ENCODE peak calls at places on chromosome 2, in seven cellular contexts. O is ovary, M is psoas muscle, N is heart left ventricle, K is GM23248, X is PC-3, G is cardiac muscle cell. I is an unnamed sample.

GRCh38 chr2:62956646-62957045 is 94.0 kb upstream of the OTX1 start:
- DNase-seq in X (no peak), K (no peak), M (no peak), G (peak; percentile 2), N (no peak), O (no peak), I (no peak)

GRCh38 chr2:39734451-39734850 is 44.6 kb downstream of the THUMPD2 start:
- DNase-seq in M (no peak), N (no peak), G (no peak), X (no peak), O (no peak), K (no peak), I (no peak)

GRCh38 chr2:175400975-175401374 is 219.5 kb upstream of the ATP5MC3 start:
- DNase-seq in K (no peak), O (no peak), M (no peak), X (no peak), N (no peak), G (no peak), I (no peak)

GRCh38 chr2:187150667-187151066 is 297.4 kb downstream of the CALCRL start:
- DNase-seq in N (no peak), X (no peak), O (no peak), M (no peak), G (peak; percentile 29), K (peak; percentile 37), I (no peak)

GRCh38 chr2:231124833-231125232 is at the start of gene HTR2B:
- DNase-seq in O (no peak), X (no peak), M (no peak), K (no peak), N (no peak), G (peak; percentile 69), I (no peak)

GRCh38 chr2:241140445-241140840 is 8.8 kb downstream of the PASK start:
- DNase-seq in K (no peak), O (no peak), X (no peak), G (no peak), M (no peak), N (no peak), I (no peak)

GRCh38 chr2:71502941-71503738 is 49.8 kb downstream of the DYSF start:
- DNase-seq in N (no peak), O (no peak), G (no peak), X (no peak), K (no peak), M (no peak), I (no peak)

GRCh38 chr2:176676257-176676570 is 407.0 kb downstream of the MTX2 start:
- DNase-seq in X (no peak), N (no peak), K (no peak), O (no peak), M (no peak), G (no peak), I (no peak)

GRCh38 chr2:172462393-172463381 is 35.3 kb downstream of the ITGA6 start:
- DNase-seq in X (peak; percentile 68), M (no peak), O (no peak), N (no peak), K (no peak), G (no peak), I (no peak)

GRCh38 chr2:55093381-55093780 is 43.1 kb upstream of the RTN4 start:
- DNase-seq in X (peak; percentile 71), K (peak; percentile 61), M (no peak), O (no peak), G (peak; percentile 62), N (no peak), I (no peak)

GRCh38 chr2:176140130-176140519 is 10.6 kb downstream of the HOXD8 start:
- DNase-seq in O (peak; percentile 77), K (peak; percentile 73), N (no peak), G (peak; percentile 28), M (no peak), X (no peak), I (peak; percentile 31)

GRCh38 chr2:106890611-106891010 is 4.6 kb upstream of the ST6GAL2 start:
- DNase-seq in O (no peak), G (no peak), M (no peak), X (no peak), N (no peak), K (no peak), I (no peak)

GRCh38 chr2:47422016-47422415 is 19.1 kb downstream of the MSH2 start:
- DNase-seq in K (peak; percentile 4), G (peak; percentile 11), O (no peak), N (no peak), M (no peak), X (peak; percentile 80), I (no peak)

GRCh38 chr2:189783451-189783926 is 650 bp downstream of the ORMDL1 start:
- DNase-seq in O (no peak), N (no peak), X (peak; percentile 31), G (peak; percentile 49), K (peak; percentile 68), M (no peak), I (no peak)

GRCh38 chr2:206105541-206105940 is 19.6 kb upstream of the INO80D start:
- DNase-seq in O (no peak), X (no peak), K (no peak), N (no peak), G (no peak), M (no peak), I (no peak)

DNA sequence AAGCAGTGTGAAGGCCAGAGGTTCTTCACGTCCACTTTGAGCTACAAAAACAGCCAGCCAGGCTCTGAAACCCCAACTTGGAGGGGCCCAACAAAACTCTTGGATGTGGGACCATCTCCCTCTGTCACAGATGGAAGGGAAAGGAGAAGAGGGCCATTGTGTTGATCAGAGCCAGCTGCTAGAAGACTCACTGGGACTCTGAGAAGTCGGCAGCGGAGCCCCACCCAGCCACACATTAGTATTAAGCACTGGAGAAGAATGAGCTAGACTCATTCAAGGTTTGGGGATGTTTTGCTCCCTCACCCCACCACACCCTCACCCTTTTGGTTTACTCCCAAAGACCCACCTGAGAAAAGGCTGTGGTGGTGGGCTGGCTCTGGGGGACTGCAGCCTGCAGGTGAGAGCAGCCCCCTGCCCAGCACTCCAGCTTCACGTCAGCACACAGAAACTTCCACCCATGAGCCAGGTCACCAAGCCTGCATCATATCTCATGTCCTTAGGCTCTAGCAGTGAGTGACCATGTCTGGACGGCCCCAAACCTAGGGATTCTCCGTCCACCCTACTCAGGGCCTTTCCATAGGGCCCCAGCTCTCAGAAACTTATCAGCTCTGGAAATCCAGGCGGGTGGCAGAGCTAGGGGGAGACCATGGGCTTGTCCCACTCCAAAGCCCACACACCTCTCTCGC is 12.6 kb downstream of the TEX51 start:
- DNase-seq in K (no peak), O (no peak), M (no peak), N (no peak), X (no peak), G (no peak), I (no peak)
- H3K27ac ChIP-seq in K (no peak overlapping the region), O (no peak overlapping the region), M (no peak overlapping the region), N (no peak overlapping the region), X (no peak overlapping the region), G (no peak overlapping the region), I (no peak overlapping the region)

GRCh38 chr2:41879367-41879871 is 168.4 kb upstream of the PKDCC start:
- DNase-seq in N (no peak), G (peak; percentile 69), O (no peak), X (no peak), K (no peak), M (no peak), I (peak; percentile 29)

GRCh38 chr2:41878056-41878455 is 169.8 kb upstream of the PKDCC start:
- DNase-seq in M (no peak), K (no peak), G (no peak), X (no peak), O (no peak), N (no peak), I (no peak)

GRCh38 chr2:41878726-41879366 is 169.0 kb upstream of the PKDCC start:
- DNase-seq in O (peak; percentile 65), N (no peak), K (no peak), X (no peak), G (peak; percentile 50), M (peak; percentile 34), I (no peak)

GRCh38 chr2:41881249-41881648 is 166.6 kb upstream of the PKDCC start:
- DNase-seq in G (peak; percentile 92), K (no peak), N (no peak), O (no peak), X (no peak), M (no peak), I (no peak)

DNA sequence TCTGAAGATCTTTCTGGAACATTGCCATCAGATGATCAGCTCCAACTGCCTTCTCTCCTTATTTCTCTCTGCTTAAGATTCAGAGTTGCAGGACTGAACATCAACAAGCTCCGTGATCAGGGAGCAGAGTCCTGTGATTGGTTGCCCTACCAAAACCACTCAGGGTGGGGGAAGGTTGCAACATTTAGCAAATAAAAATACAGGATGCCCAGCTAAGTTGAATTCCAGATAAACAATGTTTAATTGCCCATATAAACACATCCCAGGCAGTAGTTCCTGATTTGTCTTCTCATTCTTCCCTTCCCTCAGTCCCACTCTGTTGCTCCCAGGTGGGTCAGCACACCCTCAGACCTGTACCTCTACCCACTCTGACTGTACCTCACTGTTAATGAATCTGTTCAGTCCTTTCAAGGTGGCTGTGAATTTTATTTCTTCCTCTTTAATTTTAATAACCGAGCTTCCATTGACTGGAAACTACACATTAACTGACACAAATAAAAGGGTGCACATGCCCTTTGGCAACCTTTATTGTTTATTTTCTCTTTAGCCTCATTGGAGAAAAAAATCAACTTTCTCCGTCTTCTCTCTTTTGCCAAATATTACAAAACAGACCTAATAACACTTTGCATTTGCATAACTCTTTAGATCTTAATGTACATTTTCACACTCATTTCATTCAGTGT is 167.1 kb upstream of the PKDCC start:
- DNase-seq in M (no peak), K (no peak), N (no peak), O (no peak), G (peak; percentile 35), X (no peak), I (no peak)
- H3K27ac ChIP-seq in M (no peak overlapping the region), K (no peak overlapping the region), N (no peak overlapping the region), O (peak overlapping the region; percentile 62), G (peak overlapping the region; percentile 61), X (no peak overlapping the region), I (no peak overlapping the region)

GRCh38 chr2:238415036-238415764 is 11.5 kb upstream of the ASB1 start:
- DNase-seq in N (no peak), M (no peak), G (no peak), K (no peak), X (no peak), O (no peak), I (no peak)
- H3K27ac ChIP-seq in N (no peak overlapping the region), M (no peak overlapping the region), G (no peak overlapping the region), K (no peak overlapping the region), X (no peak overlapping the region), O (no peak overlapping the region), I (no peak overlapping the region)

GRCh38 chr2:157788201-157788600 is 87.9 kb downstream of the ACVR1 start:
- DNase-seq in X (no peak), M (no peak), N (no peak), O (no peak), K (no peak), G (no peak), I (no peak)
- H3K27ac ChIP-seq in X (no peak overlapping the region), M (peak overlapping the region; percentile 92), N (no peak overlapping the region), O (no peak overlapping the region), K (no peak overlapping the region), G (no peak overlapping the region), I (no peak overlapping the region)

GRCh38 chr2:144082777-144083176 is 437.1 kb downstream of the ZEB2 start:
- DNase-seq in G (no peak), X (no peak), K (no peak), M (no peak), O (no peak), N (no peak), I (no peak)
- H3K27ac ChIP-seq in G (no peak overlapping the region), X (peak overlapping the region; percentile 85), K (peak overlapping the region; percentile 76), M (no peak overlapping the region), O (no peak overlapping the region), N (no peak overlapping the region), I (no peak overlapping the region)